ENCODE peak calls at places on chromosomes 11 and 22, in eight cellular contexts. N is stomach, O is mammary epithelial cell, T is keratinocyte, C is body of pancreas, M is psoas muscle, H is Calu3, Y is fibroblast of the aortic adventitia. W is an unnamed sample.

GRCh38 chr11:59782080-59782479 is 26.9 kb downstream of the STX3 start:
- DNase-seq in N (no peak), O (no peak), T (no peak), H (no peak), C (no peak), Y (no peak), M (no peak), W (no peak)

GRCh38 chr11:69746780-69747742 is 28.1 kb downstream of the FGF4 start:
- DNase-seq in M (no peak), T (no peak), O (no peak), H (no peak), Y (no peak), N (no peak), C (no peak), W (no peak)

GRCh38 chr11:69808708-69809107 is 10.5 kb downstream of the FGF3 start:
- DNase-seq in T (no peak), O (no peak), H (no peak), Y (peak; percentile 34), M (no peak), N (no peak), C (no peak), W (no peak)

GRCh38 chr22:37906364-37907008 is 389 bp downstream of the MICALL1 start:
- DNase-seq in T (no peak), H (peak; percentile 40), C (no peak), O (no peak), Y (no peak), M (peak; percentile 59), N (no peak), W (no peak)

GRCh38 chr11:44702897-44703296 is 23.9 kb upstream of the TSPAN18 start:
- DNase-seq in N (no peak), T (no peak), Y (no peak), C (no peak), O (no peak), H (no peak), M (no peak), W (no peak)

GRCh38 chr11:1234054-1234720 is 11.3 kb downstream of the MUC5B start:
- DNase-seq in H (no peak), C (no peak), N (no peak), T (no peak), Y (no peak), M (peak; percentile 35), O (no peak), W (no peak)

GRCh38 chr11:15539645-15540044 is 424.9 kb downstream of the INSC start:
- DNase-seq in H (no peak), O (no peak), Y (no peak), M (no peak), C (no peak), T (no peak), N (no peak), W (no peak)

GRCh38 chr22:42780070-42780540 is 59.4 kb upstream of the A4GALT start:
- DNase-seq in T (peak; percentile 94), Y (peak; percentile 98), O (peak; percentile 72), H (peak; percentile 68), M (no peak), C (peak; percentile 67), N (peak; percentile 51), W (peak; percentile 50)

GRCh38 chr22:35354068-35354467 is 26.8 kb upstream of the HMOX1 start:
- DNase-seq in C (no peak), M (no peak), H (no peak), O (no peak), Y (no peak), N (no peak), T (no peak), W (no peak)

DNA sequence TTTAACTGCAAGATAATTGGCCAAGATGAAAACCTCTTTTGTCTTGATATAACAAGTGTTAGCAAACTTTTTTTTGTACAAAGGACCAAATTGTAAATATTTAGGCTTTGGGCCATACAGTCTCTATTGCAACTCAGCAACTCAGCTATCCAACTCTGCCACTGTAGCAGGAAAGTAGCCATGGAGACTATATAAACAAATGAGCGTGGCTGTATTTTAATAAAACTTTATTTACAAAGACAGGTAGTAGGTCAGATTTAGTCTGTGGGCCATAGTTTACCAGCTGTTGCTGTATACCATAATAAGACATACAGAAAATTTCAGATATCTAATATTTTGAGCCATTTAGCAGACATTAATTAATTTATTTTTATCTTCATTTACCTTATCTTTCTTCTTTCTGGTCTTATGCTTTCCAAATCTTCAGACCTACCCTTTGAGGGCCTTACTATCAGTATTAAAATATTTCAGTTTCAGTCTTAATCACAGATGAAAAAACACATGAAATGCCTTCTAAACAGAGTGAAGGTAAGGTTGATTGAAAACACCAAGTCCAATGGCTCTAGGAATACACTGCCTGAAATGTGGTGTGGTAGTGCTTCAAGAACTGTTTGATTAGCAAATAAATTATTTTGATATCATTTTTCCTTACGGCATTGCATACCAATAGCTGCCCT is 256.9 kb upstream of the CTSC start:
- DNase-seq in Y (no peak), C (no peak), N (no peak), O (no peak), T (no peak), H (no peak), M (no peak), W (no peak)
- TF ChIP-seq CTCF in Y (no peak), C (no peak), N (no peak), O (no peak), T (no peak), H (no peak), M (no peak), W (no peak)

GRCh38 chr11:112841719-112842118 is 119.5 kb upstream of the NCAM1 start:
- DNase-seq in C (no peak), M (no peak), O (no peak), T (no peak), H (no peak), Y (no peak), N (no peak), W (no peak)

GRCh38 chr11:112839051-112839450 is 122.2 kb upstream of the NCAM1 start:
- DNase-seq in N (no peak), O (no peak), T (no peak), M (no peak), C (no peak), Y (no peak), H (no peak), W (no peak)

GRCh38 chr11:112834277-112834755 is 126.9 kb upstream of the NCAM1 start:
- DNase-seq in H (no peak), N (peak; percentile 89), O (no peak), M (peak; percentile 86), Y (peak; percentile 11), T (no peak), C (peak; percentile 55), W (no peak)

GRCh38 chr11:112835556-112835955 is 125.7 kb upstream of the NCAM1 start:
- DNase-seq in H (no peak), M (no peak), T (no peak), N (no peak), Y (no peak), C (no peak), O (no peak), W (no peak)

DNA sequence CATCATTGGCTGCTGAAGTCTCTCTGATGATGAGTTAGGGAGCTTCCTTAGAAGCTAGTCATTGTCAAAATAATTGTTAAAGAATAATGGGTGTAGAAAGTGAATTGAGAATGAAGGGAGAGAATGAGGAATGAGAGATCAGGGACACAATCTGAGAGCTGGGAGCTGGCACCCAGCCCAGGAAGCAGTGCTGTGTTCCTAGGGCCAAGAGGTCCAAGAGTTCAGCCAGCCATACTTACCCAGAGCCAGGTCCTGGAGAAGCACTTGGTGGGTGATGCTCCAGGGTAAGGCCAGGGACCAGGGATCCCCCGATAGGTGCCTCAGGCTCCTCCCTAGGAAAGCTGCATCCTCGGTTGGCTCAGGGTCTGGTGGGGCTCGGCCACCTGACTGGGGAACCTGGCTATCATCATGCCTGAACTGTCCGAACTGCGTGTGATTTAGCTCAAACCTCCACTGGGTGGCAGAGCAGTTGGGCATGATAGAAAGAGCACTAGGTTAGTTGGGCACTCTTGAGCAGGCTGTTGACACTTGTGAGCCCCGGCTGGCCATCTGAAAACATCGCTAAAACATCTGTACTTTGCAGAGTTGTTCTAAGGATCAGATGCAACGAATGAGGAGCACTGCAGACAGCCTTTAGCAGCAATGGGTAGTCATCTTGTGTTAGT is 123.9 kb upstream of the NCAM1 start:
- DNase-seq in N (peak; percentile 59), Y (no peak), O (no peak), H (no peak), T (no peak), C (no peak), M (no peak), W (no peak)
- TF ChIP-seq CTCF in N (no peak), Y (no peak), O (no peak), H (no peak), T (peak; percentile 48), C (no peak), M (peak; percentile 12), W (no peak)

GRCh38 chr11:125224391-125225015 is 60.0 kb downstream of the PKNOX2 start:
- DNase-seq in O (peak; percentile 4), N (peak; percentile 40), Y (peak; percentile 72), T (no peak), C (peak; percentile 47), H (no peak), M (no peak), W (peak; percentile 34)

GRCh38 chr11:125226701-125227100 is 62.1 kb downstream of the PKNOX2 start:
- DNase-seq in T (no peak), M (peak; percentile 71), C (no peak), H (no peak), O (no peak), N (no peak), Y (no peak), W (no peak)

GRCh38 chr11:125223901-125224331 is 59.4 kb downstream of the PKNOX2 start:
- DNase-seq in H (no peak), O (no peak), T (no peak), N (no peak), Y (no peak), C (no peak), M (no peak), W (no peak)

GRCh38 chr11:125227151-125227550 is 62.6 kb downstream of the PKNOX2 start:
- DNase-seq in C (no peak), T (no peak), O (no peak), Y (no peak), H (no peak), M (no peak), N (no peak), W (no peak)

DNA sequence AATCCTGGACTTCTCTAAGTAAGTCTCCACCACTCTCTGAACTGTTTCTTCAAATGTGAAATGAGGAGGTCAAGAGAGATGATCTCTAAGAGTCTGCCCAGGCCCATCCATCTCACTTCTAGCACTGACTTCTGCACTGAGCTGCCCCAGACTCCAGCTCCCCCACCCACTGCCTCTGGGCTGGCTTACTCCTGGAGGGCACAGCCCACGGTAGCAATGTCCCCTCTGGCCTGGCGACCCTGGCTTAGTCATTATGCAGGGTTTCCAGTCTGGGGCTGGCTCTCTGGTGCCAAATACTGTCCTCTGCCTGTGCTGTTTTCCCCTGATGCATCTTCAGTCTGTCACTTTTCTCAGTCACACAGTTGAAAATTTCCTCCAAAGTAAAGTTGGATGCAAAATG is 60.9 kb downstream of the PKNOX2 start:
- DNase-seq in Y (no peak), M (no peak), C (no peak), O (no peak), H (no peak), T (no peak), N (no peak), W (no peak)
- TF ChIP-seq CTCF in Y (no peak), M (no peak), C (no peak), O (no peak), H (no peak), T (no peak), N (no peak), W (no peak)

DNA sequence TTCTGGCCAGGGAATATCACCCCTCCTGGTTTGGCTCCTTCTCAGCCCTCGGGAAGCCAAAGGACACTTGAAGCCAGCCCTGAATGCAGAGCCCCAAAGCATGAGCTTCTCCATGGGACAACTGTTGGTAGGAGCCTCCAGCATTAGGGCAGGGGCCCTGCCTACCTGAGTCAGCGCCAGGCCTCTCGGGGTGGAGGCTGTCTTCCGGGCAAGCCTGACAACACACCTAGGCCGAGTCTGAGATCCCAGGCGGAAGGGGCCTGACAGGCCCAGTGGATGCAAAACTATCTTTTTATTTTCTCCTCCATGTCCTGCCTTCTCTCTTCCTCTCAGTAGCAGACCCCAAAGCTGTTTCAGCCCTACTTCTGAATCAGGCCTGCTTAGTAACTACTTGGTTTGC is 27.6 kb downstream of the RCOR2 start:
- DNase-seq in Y (no peak), M (no peak), T (no peak), O (peak; percentile 71), N (peak; percentile 66), C (no peak), H (peak; percentile 51), W (no peak)
- TF ChIP-seq CTCF in Y (no peak), M (no peak), T (no peak), O (no peak), N (no peak), C (no peak), H (no peak), W (no peak)

W was measured in neural crest cell.